ENCODE peak calls at places on chromosomes 2 and 18, in eight cellular contexts. W, N, F, K, I, J, C and Z are unnamed samples.

GRCh38 chr18:50870138-50870845 is 8.6 kb upstream of the ME2 start:
- DNase-seq in W (no peak), N (no peak), F (no peak), K (no peak), I (peak), J (peak), C (peak), Z (no peak)

GRCh38 chr2:17843457-17843856 is 27.2 kb downstream of the MSGN1 start:
- DNase-seq in W (no peak), N (no peak), F (no peak), K (no peak), I (no peak), J (no peak), C (no peak), Z (no peak)

GRCh38 chr2:158395166-158395565 is 61.4 kb downstream of the CCDC148 start:
- DNase-seq in W (no peak), N (no peak), F (no peak), K (no peak), I (no peak), J (no peak), C (no peak), Z (no peak)

GRCh38 chr2:150767924-150768801 is 280.7 kb upstream of the RND3 start:
- DNase-seq in W (no peak), N (no peak), F (no peak), K (no peak), I (no peak), J (no peak), C (no peak), Z (no peak)

GRCh38 chr2:67560818-67561221 is 163.7 kb downstream of the ETAA1 start:
- DNase-seq in W (no peak), N (no peak), F (no peak), K (no peak), I (peak), J (peak), C (no peak), Z (no peak)

GRCh38 chr2:222548997-222549396 is 106.9 kb downstream of the FARSB start:
- DNase-seq in W (no peak), N (no peak), F (no peak), K (no peak), I (no peak), J (no peak), C (peak), Z (no peak)

GRCh38 chr2:55961318-55961911 is 37.8 kb upstream of the EFEMP1 start:
- DNase-seq in W (no peak), N (no peak), F (no peak), K (no peak), I (peak), J (peak), C (peak), Z (no peak)

GRCh38 chr2:655626-656025 is 21.6 kb downstream of the TMEM18 start:
- DNase-seq in W (no peak), N (no peak), F (no peak), K (no peak), I (peak), J (peak), C (no peak), Z (no peak)

GRCh38 chr2:85106489-85107180 is 26.6 kb upstream of the TCF7L1 start:
- DNase-seq in W (no peak), N (no peak), F (no peak), K (no peak), I (peak), J (peak), C (peak), Z (no peak)